ENCODE peak calls at places on chromosomes 13 and 19, in seven cellular contexts. P is aorta; O is mucosa of descending colon; X is CD8-positive, alpha-beta T cell; R is GM12878; Q is heart left ventricle; S is CD4-positive, alpha-beta memory T cell. U is an unnamed sample.

GRCh38 chr19:18122860-18123795 is 25.6 kb downstream of the MAST3 start:
- DNase-seq in R (no peak), O (no peak), S (no peak), P (no peak), X (no peak), Q (no peak), U (no peak)

GRCh38 chr13:60627071-60627686 is 230.2 kb downstream of the TDRD3 start:
- DNase-seq in X (no peak), O (peak; percentile 30), R (no peak), S (no peak), Q (no peak), P (no peak), U (no peak)

GRCh38 chr19:49456351-49456750 is 3.3 kb downstream of the ALDH16A1 start:
- DNase-seq in Q (no peak), O (no peak), S (no peak), P (no peak), X (no peak), R (no peak), U (no peak)

GRCh38 chr13:44840131-44840530 is 149.1 kb downstream of the NUFIP1 start:
- DNase-seq in X (no peak), R (no peak), O (no peak), S (no peak), Q (no peak), P (no peak), U (no peak)

GRCh38 chr13:44471686-44472085 is 98.1 kb downstream of the SERP2 start:
- DNase-seq in P (no peak), R (no peak), O (no peak), S (no peak), Q (no peak), X (no peak), U (no peak)

GRCh38 chr19:35206855-35207254 is 21.7 kb downstream of the FAM187B start:
- DNase-seq in O (no peak), Q (no peak), X (no peak), S (no peak), P (no peak), R (no peak), U (no peak)

GRCh38 chr19:14113762-14114414 is 3.7 kb downstream of the PRKACA start:
- DNase-seq in S (peak; percentile 53), P (no peak), O (peak; percentile 60), Q (peak; percentile 72), X (no peak), R (no peak), U (no peak)

GRCh38 chr13:81487151-81487550 is 1146.2 kb upstream of the SPRY2 start:
- DNase-seq in R (no peak), P (no peak), X (no peak), Q (no peak), O (peak; percentile 38), S (no peak), U (no peak)

GRCh38 chr13:89936256-89936655 is 1411.2 kb upstream of the MIR17HG start:
- DNase-seq in O (no peak), P (no peak), X (no peak), R (no peak), S (no peak), Q (no peak), U (no peak)

GRCh38 chr19:17159466-17160393 is 55.4 kb upstream of the USE1 start:
- DNase-seq in Q (no peak), X (no peak), S (no peak), O (no peak), P (no peak), R (no peak), U (no peak)

GRCh38 chr13:55013051-55013450 is 1984.4 kb downstream of the OLFM4 start:
- DNase-seq in P (no peak), R (no peak), S (no peak), X (no peak), Q (no peak), O (no peak), U (no peak)

GRCh38 chr19:1070576-1070930 is 3.6 kb downstream of the ARHGAP45 start:
- DNase-seq in P (no peak), R (no peak), X (no peak), S (no peak), Q (no peak), O (no peak), U (no peak)

GRCh38 chr19:48194041-48194871 is 23.8 kb downstream of the ZSWIM9 start:
- DNase-seq in Q (no peak), P (peak; percentile 68), O (peak; percentile 26), S (peak; percentile 39), R (no peak), X (no peak), U (no peak)

GRCh38 chr19:40805258-40805868 is 6.4 kb downstream of the EGLN2 start:
- DNase-seq in P (no peak), X (peak; percentile 59), Q (no peak), R (no peak), S (peak; percentile 74), O (peak; percentile 54), U (no peak)

GRCh38 chr13:77349365-77349764 is 22.5 kb upstream of the MYCBP2 start:
- DNase-seq in X (no peak), Q (no peak), R (no peak), O (no peak), S (no peak), P (no peak), U (no peak)

GRCh38 chr13:90640976-90641375 is 706.5 kb upstream of the MIR17HG start:
- DNase-seq in O (no peak), R (no peak), P (no peak), Q (no peak), X (no peak), S (no peak), U (no peak)

GRCh38 chr19:19039901-19040300 is 6.5 kb downstream of the ARMC6 start:
- DNase-seq in R (no peak), S (no peak), P (no peak), Q (no peak), O (no peak), X (no peak), U (no peak)

GRCh38 chr19:7258042-7258839 is 36.0 kb downstream of the INSR start:
- DNase-seq in P (peak; percentile 44), S (no peak), X (no peak), O (no peak), R (no peak), Q (no peak), U (no peak)

GRCh38 chr13:37094840-37095239 is 10.6 kb downstream of the CSNK1A1L start:
- DNase-seq in X (no peak), S (no peak), R (no peak), Q (no peak), P (no peak), O (no peak), U (no peak)

GRCh38 chr13:101763191-101763590 is 310.7 kb downstream of the ITGBL1 start:
- DNase-seq in R (no peak), S (no peak), O (no peak), X (no peak), Q (no peak), P (no peak), U (no peak)

GRCh38 chr19:50928841-50929240 is 17.6 kb upstream of the KLK4 start:
- DNase-seq in S (no peak), X (no peak), O (no peak), R (no peak), P (no peak), Q (no peak), U (no peak)

GRCh38 chr13:77616027-77616426 is 80.5 kb downstream of the SCEL start:
- DNase-seq in O (no peak), X (no peak), Q (no peak), P (no peak), R (no peak), S (no peak), U (no peak)

GRCh38 chr13:114234266-114234644 is 442 bp upstream of the CDC16 start:
- DNase-seq in O (no peak), Q (no peak), X (no peak), R (no peak), P (no peak), S (no peak), U (no peak)

GRCh38 chr19:40219721-40220276 is 1.6 kb upstream of the TTC9B start:
- DNase-seq in Q (no peak), R (no peak), X (no peak), P (no peak), S (no peak), O (no peak), U (no peak)

GRCh38 chr13:113736258-113736731 is 22.7 kb upstream of the TMEM255B start:
- DNase-seq in P (peak; percentile 40), Q (no peak), S (no peak), R (no peak), O (peak; percentile 63), X (no peak), U (no peak)

GRCh38 chr19:54454781-54455675 is 6.0 kb downstream of the LENG8 start:
- DNase-seq in R (no peak), X (no peak), P (no peak), O (no peak), Q (no peak), S (no peak), U (no peak)
- H3K36me3 ChIP-seq in R (peaks cover 68% of the 10 kb centered on the region), X (peaks cover 82% of the 10 kb centered on the region), P (peaks cover 43% of the 10 kb centered on the region), O (peaks cover 31% of the 10 kb centered on the region), Q (peaks cover 78% of the 10 kb centered on the region), S (peaks cover 92% of the 10 kb centered on the region), U (peaks cover 89% of the 10 kb centered on the region)

DNA sequence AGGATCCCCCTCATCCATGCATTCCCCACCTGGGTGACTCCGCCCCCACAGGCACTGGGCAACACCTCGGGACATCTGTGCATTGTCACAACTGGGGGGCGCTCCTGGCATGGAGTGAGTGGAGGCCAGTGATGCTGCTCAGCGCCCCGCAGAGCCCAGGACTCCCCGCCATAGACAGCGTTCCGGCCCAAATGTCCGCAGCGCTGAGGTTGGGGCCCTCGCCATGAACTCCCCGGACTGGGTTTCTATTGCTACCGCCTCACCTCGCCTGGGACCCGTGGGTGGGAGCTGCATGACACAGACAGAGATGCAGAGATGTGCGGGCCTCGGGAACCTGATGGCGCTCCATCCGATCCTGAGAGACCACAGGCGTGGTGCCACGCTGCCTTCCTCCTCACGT is 4.6 kb downstream of the FZR1 start:
- DNase-seq in X (no peak), Q (no peak), R (no peak), S (no peak), P (no peak), O (no peak), U (no peak)
- H3K4me1 ChIP-seq in X (peaks cover 24% of the 10 kb centered on the region), Q (peaks cover 10% of the 10 kb centered on the region), R (peaks cover 7% of the 10 kb centered on the region), S (peaks cover 41% of the 10 kb centered on the region), P (no peaks in the 10 kb centered on the region), O (peaks cover 12% of the 10 kb centered on the region), U (peaks cover 53% of the 10 kb centered on the region)

GRCh38 chr13:100098445-100099116 is 9.7 kb downstream of the PCCA start:
- DNase-seq in X (no peak), P (no peak), O (no peak), R (no peak), S (no peak), Q (no peak), U (no peak)
- H3K36me3 ChIP-seq in X (no peaks in the 10 kb centered on the region), P (no peaks in the 10 kb centered on the region), O (no peaks in the 10 kb centered on the region), R (no peaks in the 10 kb centered on the region), S (no peaks in the 10 kb centered on the region), Q (no peaks in the 10 kb centered on the region), U (no peaks in the 10 kb centered on the region)

GRCh38 chr13:40059540-40060232 is 404.2 kb downstream of the COG6 start:
- DNase-seq in Q (no peak), O (no peak), S (no peak), R (peak; percentile 94), P (no peak), X (no peak), U (no peak)
- H3K4me1 ChIP-seq in Q (no peaks in the 10 kb centered on the region), O (no peaks in the 10 kb centered on the region), S (peaks cover 12% of the 10 kb centered on the region), R (peaks cover 36% of the 10 kb centered on the region), P (peaks cover 2% of the 10 kb centered on the region), X (no peaks in the 10 kb centered on the region), U (peaks cover 6% of the 10 kb centered on the region)